ENCODE peak calls at places on chromosomes 3 and 15, in four cellular contexts. A is transverse colon, H is A549, O is sigmoid colon. N is an unnamed sample.

GRCh38 chr3:140420621-140421357 is 257.1 kb upstream of the TRIM42 start:
- DNase-seq in A (no peak), H (no peak), O (no peak), N (no peak)

GRCh38 chr3:195911041-195911945 is 2.9 kb upstream of the TNK2 start:
- DNase-seq in A (no peak), H (no peak), O (peak; percentile 26), N (no peak)

GRCh38 chr3:14194865-14195264 is 16.2 kb downstream of the LSM3 start:
- DNase-seq in A (no peak), H (no peak), O (no peak), N (no peak)

GRCh38 chr3:127044996-127045395 is 62.1 kb downstream of the PLXNA1 start:
- DNase-seq in A (no peak), H (peak; percentile 19), O (no peak), N (no peak)

GRCh38 chr15:87722941-87723691 is 533.4 kb downstream of the NTRK3 start:
- DNase-seq in A (no peak), H (no peak), O (no peak), N (no peak)

GRCh38 chr3:65793495-65794200 is 245.1 kb downstream of the MAGI1 start:
- DNase-seq in A (no peak), H (no peak), O (no peak), N (no peak)

GRCh38 chr3:110027446-110027845 is 690.1 kb upstream of the DPPA4 start:
- DNase-seq in A (no peak), H (no peak), O (no peak), N (no peak)

GRCh38 chr15:68442041-68442440 is 10.1 kb upstream of the ITGA11 start:
- DNase-seq in A (no peak), H (no peak), O (no peak), N (no peak)

GRCh38 chr3:12868039-12869024 is 27.0 kb upstream of the RPL32 start:
- DNase-seq in A (peak; percentile 82), H (peak; percentile 85), O (peak; percentile 92), N (peak; percentile 64)

GRCh38 chr3:101940521-101940992 is 91.2 kb downstream of the NFKBIZ start:
- DNase-seq in A (no peak), H (no peak), O (peak; percentile 76), N (no peak)

GRCh38 chr3:25483456-25483855 is 55.4 kb downstream of the RARB start:
- DNase-seq in A (no peak), H (no peak), O (no peak), N (no peak)

GRCh38 chr15:80310776-80311175 is 58.8 kb upstream of the CTXND1 start:
- DNase-seq in A (no peak), H (no peak), O (no peak), N (no peak)

GRCh38 chr3:191762323-191762960 is 301.5 kb downstream of the PYDC2 start:
- DNase-seq in A (no peak), H (no peak), O (no peak), N (no peak)

GRCh38 chr3:8938021-8938420 is 25.3 kb downstream of the RAD18 start:
- DNase-seq in A (no peak), H (peak; percentile 21), O (no peak), N (no peak)

GRCh38 chr3:112354642-112355333 is 21.8 kb downstream of the CD200 start:
- DNase-seq in A (no peak), H (no peak), O (no peak), N (no peak)

GRCh38 chr15:57596301-57596855 is 4.7 kb downstream of the MYZAP start:
- DNase-seq in A (no peak), H (no peak), O (no peak), N (no peak)

GRCh38 chr3:51710631-51711351 is 3.9 kb downstream of the GRM2 start:
- DNase-seq in A (peak; percentile 3), H (no peak), O (no peak), N (no peak)

GRCh38 chr15:97140216-97140615 is 809.7 kb downstream of the NR2F2 start:
- DNase-seq in A (no peak), H (no peak), O (no peak), N (no peak)

GRCh38 chr3:85821130-85821756 is 862.5 kb downstream of the CADM2 start:
- DNase-seq in A (peak; percentile 17), H (peak; percentile 1), O (no peak), N (no peak)

GRCh38 chr3:196979545-196979944 is 10.9 kb upstream of the PIGZ start:
- DNase-seq in A (no peak), H (no peak), O (no peak), N (peak; percentile 66)

GRCh38 chr3:45642731-45643152 is 46.5 kb upstream of the SACM1L start:
- DNase-seq in A (no peak), H (no peak), O (no peak), N (no peak)

GRCh38 chr3:31077826-31078225 is 183.4 kb upstream of the GADL1 start:
- DNase-seq in A (no peak), H (no peak), O (no peak), N (no peak)

GRCh38 chr3:27360113-27361078 is 8.8 kb downstream of the NEK10 start:
- DNase-seq in A (peak; percentile 30), H (peak; percentile 54), O (no peak), N (no peak)

GRCh38 chr3:32434206-32434605 is 42.6 kb downstream of the CMTM7 start:
- DNase-seq in A (no peak), H (no peak), O (no peak), N (no peak)

GRCh38 chr3:180913582-180914404 is 1.3 kb downstream of the FXR1 start:
- DNase-seq in A (no peak), H (no peak), O (no peak), N (no peak)

GRCh38 chr3:133295199-133295901 is 104.5 kb upstream of the BFSP2 start:
- DNase-seq in A (no peak), H (no peak), O (no peak), N (no peak)

GRCh38 chr15:81253846-81254245 is 57.2 kb downstream of the IL16 start:
- DNase-seq in A (no peak), H (no peak), O (no peak), N (no peak)

GRCh38 chr15:70508561-70509281 is 254.6 kb downstream of the UACA start:
- DNase-seq in A (no peak), H (peak; percentile 99), O (no peak), N (no peak)
- H3K4me1 ChIP-seq in A (peaks cover 11% of the 10 kb centered on the region), H (peaks cover 61% of the 10 kb centered on the region), O (no peaks in the 10 kb centered on the region), N (no peaks in the 10 kb centered on the region)

GRCh38 chr3:21326704-21327103 is 424.3 kb downstream of the ZNF385D start:
- DNase-seq in A (no peak), H (no peak), O (no peak), N (no peak)
- TF ChIP-seq EP300 in A (no peak), H (no peak), O (no peak), N (no peak)

GRCh38 chr3:125054436-125055164 is 1.2 kb downstream of the HEG1 start:
- DNase-seq in A (no peak), H (peak; percentile 49), O (no peak), N (peak; percentile 46)

GRCh38 chr3:125058529-125058928 is 2.7 kb upstream of the HEG1 start:
- DNase-seq in A (no peak), H (no peak), O (no peak), N (no peak)

GRCh38 chr3:125057186-125057850 is 1.5 kb upstream of the HEG1 start:
- DNase-seq in A (no peak), H (no peak), O (peak; percentile 79), N (no peak)

GRCh38 chr3:125055165-125055912 is 458 bp downstream of the HEG1 start:
- DNase-seq in A (no peak), H (no peak), O (no peak), N (no peak)

DNA sequence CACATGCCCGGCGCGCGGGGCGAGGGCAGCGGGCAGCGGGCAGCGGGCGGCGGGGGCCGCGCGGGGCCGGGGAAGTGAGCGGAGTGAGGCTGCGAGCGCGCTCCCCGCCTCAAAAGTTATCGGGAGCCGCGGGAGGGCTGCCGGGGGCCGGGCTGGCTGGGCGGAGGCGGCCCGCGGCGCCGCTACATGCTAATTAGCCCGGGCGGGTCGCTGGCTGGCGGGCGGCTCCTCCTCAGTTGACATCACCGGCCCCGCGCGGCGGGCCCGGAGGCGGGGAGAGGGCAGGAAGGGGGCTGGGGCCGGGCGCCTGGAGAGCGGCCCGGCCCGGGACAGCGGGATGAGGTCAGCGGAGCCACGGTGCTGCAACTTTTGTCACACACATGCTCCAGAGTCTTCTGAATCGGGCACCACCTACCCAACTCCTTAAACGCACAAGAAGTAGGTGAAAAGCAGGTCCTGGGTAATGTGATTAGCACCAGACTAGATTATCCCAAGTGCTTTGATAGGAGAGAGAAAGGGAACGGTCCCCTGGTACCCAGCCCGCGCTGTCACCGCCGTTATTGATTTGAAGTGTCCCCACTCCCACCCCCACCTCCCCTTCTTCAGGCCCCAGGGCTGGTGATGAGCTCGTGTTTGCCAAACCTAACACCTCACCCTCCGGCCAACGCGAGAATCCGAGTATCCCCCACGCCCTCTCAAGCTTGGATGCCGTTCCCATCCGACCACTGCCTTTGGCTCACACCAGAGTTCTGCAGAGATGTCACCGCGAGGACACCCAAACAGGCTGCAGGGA is at the start of gene HEG1:
- DNase-seq in A (peak; percentile 85), H (peak; percentile 71), O (peak; percentile 95), N (peak; percentile 80)
- TF ChIP-seq POLR2A in A (peak; percentile 7), H (no peak), O (peak; percentile 30), N (peak; percentile 66)

GRCh38 chr15:51368751-51369450 is 27.4 kb downstream of the GLDN start:
- DNase-seq in A (no peak), H (no peak), O (no peak), N (no peak)

GRCh38 chr15:51367322-51367976 is 26.0 kb downstream of the GLDN start:
- DNase-seq in A (no peak), H (no peak), O (no peak), N (no peak)

GRCh38 chr15:51366911-51367310 is 25.5 kb downstream of the GLDN start:
- DNase-seq in A (peak; percentile 18), H (no peak), O (no peak), N (no peak)

GRCh38 chr15:51369451-51369761 is 28.0 kb downstream of the GLDN start:
- DNase-seq in A (no peak), H (no peak), O (no peak), N (no peak)

DNA sequence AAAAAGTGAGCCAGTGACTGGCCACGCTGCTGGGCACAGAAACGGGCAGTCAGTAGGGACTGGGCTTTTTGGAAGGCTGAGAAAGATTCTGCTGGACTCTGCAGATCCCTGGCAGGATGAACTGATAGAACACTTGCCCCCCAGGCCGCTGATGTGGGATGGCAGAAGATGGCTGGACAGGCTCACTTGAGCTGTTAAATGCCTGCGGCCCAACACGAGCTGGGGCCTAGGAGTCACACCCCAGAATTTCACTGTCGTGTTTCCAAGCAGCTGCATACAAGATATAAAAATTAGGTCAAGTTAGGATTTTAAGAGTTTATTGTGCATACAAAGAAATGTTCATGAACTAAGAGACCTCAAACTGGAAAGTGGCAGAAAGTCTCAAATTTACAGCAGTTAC is 26.9 kb downstream of the GLDN start:
- DNase-seq in A (no peak), H (no peak), O (no peak), N (no peak)
- H3K4me1 ChIP-seq in A (peaks cover 4% of the 10 kb centered on the region), H (peaks cover 40% of the 10 kb centered on the region), O (no peaks in the 10 kb centered on the region), N (no peaks in the 10 kb centered on the region)